ENCODE peak calls at places on chromosome 10, in eight cellular contexts. H is AG08396; U is RWPE1; Y is kidney glomerular epithelial cell; T is lung; X is cardiac muscle cell; S is ACHN; E is CD4-positive, CD25-positive, alpha-beta regulatory T cell. P is an unnamed sample.

GRCh38 chr10:131090761-131091661 is 220.5 kb downstream of the TCERG1L start:
- DNase-seq in H (no peak), U (no peak), Y (no peak), T (no peak), X (no peak), S (no peak), E (no peak), P (no peak)

GRCh38 chr10:71725998-71726672 is 6.6 kb upstream of the C10orf105 start:
- DNase-seq in H (peak; percentile 61), U (peak; percentile 46), Y (no peak), T (no peak), X (no peak), S (peak; percentile 50), E (no peak), P (no peak)

GRCh38 chr10:29618341-29619171 is 16.2 kb downstream of the SVIL start:
- DNase-seq in H (no peak), U (no peak), Y (peak; percentile 19), T (peak; percentile 74), X (no peak), S (peak; percentile 37), E (no peak), P (peak; percentile 71)

GRCh38 chr10:26755443-26755903 is 58.0 kb downstream of the PDSS1 start:
- DNase-seq in H (no peak), U (peak; percentile 46), Y (peak; percentile 47), T (no peak), X (no peak), S (peak; percentile 69), E (no peak), P (no peak)

GRCh38 chr10:128431083-128431482 is 304.9 kb upstream of the MKI67 start:
- DNase-seq in H (no peak), U (no peak), Y (no peak), T (no peak), X (no peak), S (no peak), E (no peak), P (no peak)

GRCh38 chr10:111087331-111087756 is 10.5 kb downstream of the ADRA2A start:
- DNase-seq in H (no peak), U (no peak), Y (no peak), T (no peak), X (no peak), S (no peak), E (no peak), P (no peak)

GRCh38 chr10:119770928-119771327 is 45.1 kb downstream of the INPP5F start:
- DNase-seq in H (no peak), U (no peak), Y (no peak), T (no peak), X (no peak), S (no peak), E (no peak), P (no peak)

GRCh38 chr10:89574348-89574747 is 39.0 kb upstream of the SLC16A12 start:
- DNase-seq in H (no peak), U (no peak), Y (no peak), T (no peak), X (no peak), S (no peak), E (no peak), P (no peak)

GRCh38 chr10:49594594-49594993 is 15.5 kb upstream of the SLC18A3 start:
- DNase-seq in H (peak; percentile 80), U (peak; percentile 75), Y (peak; percentile 60), T (peak; percentile 42), X (peak; percentile 74), S (peak; percentile 68), E (no peak), P (no peak)

GRCh38 chr10:89458760-89459159 is 44.4 kb downstream of the IFIT5 start:
- DNase-seq in H (no peak), U (no peak), Y (no peak), T (no peak), X (no peak), S (peak; percentile 10), E (no peak), P (no peak)

GRCh38 chr10:31146496-31147219 is 115.0 kb upstream of the ZNF438 start:
- DNase-seq in H (peak; percentile 58), U (peak; percentile 42), Y (peak; percentile 78), T (no peak), X (peak; percentile 46), S (peak; percentile 52), E (no peak), P (peak; percentile 18)

GRCh38 chr10:100972115-100972903 is 3.0 kb downstream of the SEMA4G start:
- DNase-seq in H (no peak), U (no peak), Y (no peak), T (no peak), X (no peak), S (no peak), E (no peak), P (no peak)

GRCh38 chr10:111429288-111430028 is 352.6 kb downstream of the ADRA2A start:
- DNase-seq in H (no peak), U (no peak), Y (no peak), T (no peak), X (peak; percentile 7), S (no peak), E (no peak), P (no peak)

GRCh38 chr10:77835669-77836086 is 90.9 kb downstream of the DLG5 start:
- DNase-seq in H (no peak), U (no peak), Y (no peak), T (no peak), X (no peak), S (no peak), E (no peak), P (no peak)

GRCh38 chr10:118871244-118871865 is 116.6 kb upstream of the CACUL1 start:
- DNase-seq in H (no peak), U (peak; percentile 61), Y (no peak), T (no peak), X (no peak), S (no peak), E (no peak), P (no peak)

GRCh38 chr10:115772606-115773005 is 500.4 kb downstream of the GFRA1 start:
- DNase-seq in H (peak; percentile 19), U (peak; percentile 36), Y (peak; percentile 41), T (no peak), X (no peak), S (peak; percentile 75), E (no peak), P (no peak)

GRCh38 chr10:70456164-70456563 is 14.7 kb upstream of the NODAL start:
- DNase-seq in H (no peak), U (no peak), Y (no peak), T (no peak), X (no peak), S (no peak), E (no peak), P (no peak)

GRCh38 chr10:132700168-132701098 is 85.5 kb downstream of the NKX6-2 start:
- DNase-seq in H (peak; percentile 60), U (no peak), Y (no peak), T (no peak), X (no peak), S (no peak), E (no peak), P (peak; percentile 62)

GRCh38 chr10:102769375-102770107 is 25.8 kb downstream of the WBP1L start:
- DNase-seq in H (no peak), U (peak; percentile 72), Y (no peak), T (no peak), X (no peak), S (no peak), E (no peak), P (no peak)

GRCh38 chr10:89867964-89868363 is 166.6 kb downstream of the KIF20B start:
- DNase-seq in H (no peak), U (peak; percentile 10), Y (peak; percentile 24), T (no peak), X (no peak), S (no peak), E (no peak), P (no peak)

GRCh38 chr10:53839437-53840039 is 961.5 kb downstream of the PCDH15 start:
- DNase-seq in H (no peak), U (peak; percentile 1), Y (no peak), T (no peak), X (peak; percentile 34), S (peak; percentile 63), E (no peak), P (no peak)

GRCh38 chr10:106355450-106355849 is 809.1 kb downstream of the SORCS1 start:
- DNase-seq in H (no peak), U (no peak), Y (no peak), T (no peak), X (no peak), S (no peak), E (no peak), P (no peak)

GRCh38 chr10:116674901-116675423 is 54.2 kb downstream of the PNLIPRP2 start:
- DNase-seq in H (no peak), U (no peak), Y (no peak), T (no peak), X (no peak), S (no peak), E (no peak), P (no peak)

GRCh38 chr10:687583-688286 is 1.7 kb downstream of the DIP2C start:
- DNase-seq in H (no peak), U (no peak), Y (no peak), T (no peak), X (no peak), S (no peak), E (no peak), P (no peak)

GRCh38 chr10:84078771-84079170 is 60.5 kb upstream of the GHITM start:
- DNase-seq in H (no peak), U (no peak), Y (no peak), T (no peak), X (no peak), S (no peak), E (no peak), P (no peak)

GRCh38 chr10:132916956-132917666 is 25.3 kb downstream of the CFAP46 start:
- DNase-seq in H (no peak), U (no peak), Y (no peak), T (no peak), X (no peak), S (no peak), E (no peak), P (no peak)

GRCh38 chr10:86056632-86057031 is 310.0 kb downstream of the GRID1 start:
- DNase-seq in H (no peak), U (no peak), Y (no peak), T (no peak), X (no peak), S (no peak), E (no peak), P (no peak)

GRCh38 chr10:11861811-11862210 is 38.7 kb downstream of the PROSER2 start:
- DNase-seq in H (no peak), U (no peak), Y (no peak), T (no peak), X (no peak), S (no peak), E (no peak), P (no peak)

GRCh38 chr10:68330852-68331454 is 911 bp upstream of the HNRNPH3 start:
- DNase-seq in H (no peak), U (no peak), Y (no peak), T (no peak), X (no peak), S (peak; percentile 49), E (no peak), P (peak; percentile 49)

GRCh38 chr10:108392286-108392685 is 1227.8 kb upstream of the SORCS1 start:
- DNase-seq in H (peak; percentile 21), U (peak; percentile 38), Y (no peak), T (no peak), X (no peak), S (no peak), E (no peak), P (no peak)

GRCh38 chr10:19845963-19846362 is 29.7 kb downstream of the PLXDC2 start:
- DNase-seq in H (no peak), U (peak; percentile 10), Y (no peak), T (no peak), X (no peak), S (no peak), E (no peak), P (no peak)

GRCh38 chr10:13001041-13001886 is at the start of gene CCDC3:
- DNase-seq in H (peak; percentile 19), U (peak; percentile 15), Y (no peak), T (no peak), X (peak; percentile 70), S (peak; percentile 1), E (no peak), P (peak; percentile 22)

GRCh38 chr10:126969310-126969709 is 64.1 kb downstream of the DOCK1 start:
- DNase-seq in H (no peak), U (peak; percentile 52), Y (no peak), T (no peak), X (no peak), S (peak; percentile 44), E (no peak), P (peak; percentile 55)

GRCh38 chr10:51862149-51862548 is 162.8 kb upstream of the CSTF2T start:
- DNase-seq in H (no peak), U (no peak), Y (no peak), T (no peak), X (no peak), S (no peak), E (no peak), P (no peak)